ENCODE peak calls at places on chromosome 7, in four cellular contexts. X is astrocyte of the hippocampus; U is activated effector memory CD4-positive, alpha-beta T cell treated with Interleukin-2 at 50 U/mL for 16 hours; S is endodermal cell. E is an unnamed sample.

GRCh38 chr7:152115021-152115718 is 89.7 kb downstream of the GALNT11 start:
- DNase-seq in X (no peak), U (no peak), S (no peak), E (no peak)

GRCh38 chr7:24827589-24827988 is 70.3 kb upstream of the GSDME start:
- DNase-seq in X (no peak), U (no peak), S (no peak), E (peak; percentile 24)

GRCh38 chr7:135795846-135796570 is 47.4 kb upstream of the FAM180A start:
- DNase-seq in X (no peak), U (no peak), S (peak; percentile 6), E (no peak)

GRCh38 chr7:141073173-141073640 is 657 bp upstream of the TMEM178B start:
- DNase-seq in X (peak; percentile 90), U (peak; percentile 5), S (peak; percentile 89), E (peak; percentile 41)

GRCh38 chr7:4799508-4800268 is 24.3 kb downstream of the AP5Z1 start:
- DNase-seq in X (no peak), U (no peak), S (no peak), E (no peak)

GRCh38 chr7:132576723-132577089 is 436 bp upstream of the PLXNA4 start:
- DNase-seq in X (no peak), U (no peak), S (no peak), E (no peak)

GRCh38 chr7:74023037-74023436 is 4.9 kb upstream of the ELN start:
- DNase-seq in X (peak; percentile 79), U (no peak), S (peak; percentile 65), E (peak; percentile 48)

GRCh38 chr7:155732275-155732674 is 80.0 kb downstream of the SHH start:
- DNase-seq in X (no peak), U (no peak), S (no peak), E (no peak)

GRCh38 chr7:135791543-135792120 is 43.0 kb upstream of the FAM180A start:
- DNase-seq in X (no peak), U (no peak), S (peak; percentile 40), E (no peak)

GRCh38 chr7:147477526-147477925 is 1113.0 kb upstream of the C7orf33 start:
- DNase-seq in X (no peak), U (no peak), S (no peak), E (no peak)

GRCh38 chr7:29606287-29606721 is 42.7 kb downstream of the PRR15 start:
- DNase-seq in X (peak; percentile 60), U (no peak), S (no peak), E (peak; percentile 80)

GRCh38 chr7:64613653-64614052 is 50.8 kb upstream of the ZNF680 start:
- DNase-seq in X (no peak), U (no peak), S (no peak), E (no peak)

GRCh38 chr7:5776894-5777645 is 4.4 kb downstream of the RNF216 start:
- DNase-seq in X (no peak), U (no peak), S (no peak), E (no peak)

GRCh38 chr7:147756290-147756689 is 834.3 kb upstream of the C7orf33 start:
- DNase-seq in X (no peak), U (no peak), S (no peak), E (no peak)

GRCh38 chr7:138352570-138353461 is 107.2 kb upstream of the TRIM24 start:
- DNase-seq in X (no peak), U (no peak), S (no peak), E (peak; percentile 94)

GRCh38 chr7:69635572-69636190 is 37.4 kb downstream of the AUTS2 start:
- DNase-seq in X (peak; percentile 58), U (no peak), S (no peak), E (peak; percentile 13)

GRCh38 chr7:72317335-72317734 is 94.8 kb downstream of the CALN1 start:
- DNase-seq in X (no peak), U (no peak), S (no peak), E (no peak)

GRCh38 chr7:17009007-17009719 is 127.4 kb upstream of the AGR3 start:
- DNase-seq in X (no peak), U (no peak), S (no peak), E (peak; percentile 70)

GRCh38 chr7:1749864-1750466 is 79.9 kb downstream of the ELFN1 start:
- DNase-seq in X (peak; percentile 37), U (no peak), S (no peak), E (no peak)

GRCh38 chr7:127751723-127752448 is 99.9 kb downstream of the SND1 start:
- DNase-seq in X (no peak), U (no peak), S (no peak), E (no peak)

GRCh38 chr7:132291446-132291845 is 284.8 kb downstream of the PLXNA4 start:
- DNase-seq in X (peak; percentile 20), U (no peak), S (no peak), E (no peak)

GRCh38 chr7:34057956-34058355 is 152.6 kb downstream of the BMPER start:
- DNase-seq in X (no peak), U (no peak), S (no peak), E (no peak)

GRCh38 chr7:104627516-104627915 is 299.1 kb downstream of the LHFPL3 start:
- DNase-seq in X (peak; percentile 78), U (no peak), S (peak; percentile 80), E (peak; percentile 46)

GRCh38 chr7:21767300-21767900 is 178.3 kb downstream of the CDCA7L start:
- DNase-seq in X (peak; percentile 77), U (no peak), S (peak; percentile 88), E (peak; percentile 83)

GRCh38 chr7:151275813-151276577 is 27.5 kb upstream of the SMARCD3 start:
- DNase-seq in X (no peak), U (no peak), S (peak; percentile 83), E (no peak)

GRCh38 chr7:111855842-111856227 is 293.5 kb upstream of the IMMP2L start:
- DNase-seq in X (peak; percentile 24), U (no peak), S (peak; percentile 65), E (peak; percentile 65)

GRCh38 chr7:44748948-44749731 is 493 bp downstream of the ZMIZ2 start:
- DNase-seq in X (peak; percentile 24), U (no peak), S (peak; percentile 58), E (no peak)

GRCh38 chr7:114081606-114082425 is 163.0 kb upstream of the PPP1R3A start:
- DNase-seq in X (peak; percentile 78), U (no peak), S (peak; percentile 53), E (peak; percentile 80)

GRCh38 chr7:15446280-15446679 is 115.5 kb downstream of the AGMO start:
- DNase-seq in X (no peak), U (no peak), S (no peak), E (peak; percentile 49)

GRCh38 chr7:150390206-150390605 is 11.1 kb downstream of the ZNF775 start:
- DNase-seq in X (no peak), U (no peak), S (no peak), E (no peak)

GRCh38 chr7:42236266-42237161 is 495 bp downstream of the GLI3 start:
- DNase-seq in X (peak; percentile 83), U (no peak), S (peak; percentile 85), E (peak; percentile 66)

GRCh38 chr7:37234928-37235327 is 213.7 kb downstream of the ELMO1 start:
- DNase-seq in X (peak; percentile 55), U (no peak), S (peak; percentile 64), E (peak; percentile 15)

GRCh38 chr7:89695241-89695640 is 459.0 kb upstream of the STEAP1 start:
- DNase-seq in X (no peak), U (no peak), S (peak; percentile 60), E (no peak)

GRCh38 chr7:44257618-44258422 is 57.0 kb downstream of the YKT6 start:
- DNase-seq in X (peak; percentile 82), U (peak; percentile 47), S (no peak), E (peak; percentile 91)

E was measured in fibroblast of pulmonary artery.